ENCODE peak calls at places on chromosomes 13 and 19, in seven cellular contexts. T is heart right ventricle; D is activated CD8-positive, alpha-beta memory T cell treated with anti-CD3 and anti-CD28 coated beads for 24 hours; H is GM10248; L is ovary; G is stimulated activated CD4-positive, alpha-beta T cell treated with anti-CD3 and anti-CD28 coated beads, Interleukin-1b, Interleukin-23, amount 100 ng/mL, for 4 hours; A is NCI-H2107. E is an unnamed sample.

GRCh38 chr19:19061491-19061890 is 2.3 kb upstream of the SLC25A42 start:
- DNase-seq in D (no peak), T (peak), G (no peak), A (no peak), L (no peak), H (no peak), E (peak)

GRCh38 chr13:94419304-94419943 is 60.1 kb downstream of the DCT start:
- DNase-seq in L (no peak), A (no peak), D (no peak), T (no peak), H (no peak), G (no peak), E (no peak)

GRCh38 chr19:15109768-15110417 is 2.7 kb downstream of the SYDE1 start:
- DNase-seq in H (no peak), A (no peak), D (no peak), G (no peak), T (no peak), L (no peak), E (no peak)

GRCh38 chr13:56755181-56755580 is 385.5 kb upstream of the PRR20A start:
- DNase-seq in L (no peak), G (no peak), T (no peak), D (no peak), H (no peak), A (no peak), E (no peak)

GRCh38 chr13:98780451-98780850 is 28.0 kb upstream of the SLC15A1 start:
- DNase-seq in H (no peak), T (no peak), L (no peak), D (no peak), G (no peak), A (no peak), E (no peak)

GRCh38 chr13:49421391-49421790 is 22.5 kb downstream of the CAB39L start:
- DNase-seq in L (no peak), H (peak), A (no peak), G (no peak), T (no peak), D (no peak), E (no peak)

GRCh38 chr19:1411255-1412191 is 4.1 kb downstream of the DAZAP1 start:
- DNase-seq in A (no peak), D (no peak), G (no peak), L (no peak), H (no peak), T (peak), E (no peak)

GRCh38 chr19:6514926-6515325 is 12.8 kb upstream of the TUBB4A start:
- DNase-seq in H (no peak), G (no peak), T (no peak), A (no peak), L (no peak), D (no peak), E (no peak)

GRCh38 chr13:26685606-26686005 is 75.0 kb downstream of the GPR12 start:
- DNase-seq in H (no peak), G (no peak), D (no peak), T (no peak), A (no peak), L (no peak), E (no peak)

GRCh38 chr19:662207-662961 is 630 bp downstream of the RNF126 start:
- DNase-seq in L (no peak), A (no peak), H (peak), T (no peak), G (peak), D (peak), E (peak)

GRCh38 chr13:97810152-97810551 is 143.3 kb upstream of the IPO5 start:
- DNase-seq in H (no peak), L (no peak), G (no peak), D (no peak), T (no peak), A (no peak), E (no peak)

GRCh38 chr19:41019346-41019745 is 28.3 kb downstream of the CYP2B6 start:
- DNase-seq in L (no peak), T (no peak), H (no peak), D (peak), A (no peak), G (no peak), E (no peak)

GRCh38 chr19:1503089-1503924 is 9.5 kb downstream of the ADAMTSL5 start:
- DNase-seq in T (peak), G (peak), H (peak), A (no peak), L (peak), D (peak), E (peak)

GRCh38 chr13:25966086-25966485 is 85.7 kb downstream of the SHISA2 start:
- DNase-seq in D (no peak), H (no peak), G (no peak), L (no peak), A (no peak), T (no peak), E (no peak)

GRCh38 chr13:113597386-113598080 is 13.0 kb downstream of the TFDP1 start:
- DNase-seq in T (no peak), A (no peak), H (no peak), L (no peak), D (no peak), G (no peak), E (peak)

GRCh38 chr19:30449673-30450072 is 77.5 kb downstream of the ZNF536 start:
- DNase-seq in A (no peak), H (no peak), L (no peak), D (no peak), T (no peak), G (no peak), E (no peak)

GRCh38 chr13:44989941-44990340 is 603 bp downstream of the GPALPP1 start:
- DNase-seq in T (no peak), L (no peak), D (no peak), H (no peak), A (no peak), G (no peak), E (no peak)

GRCh38 chr19:53903055-53903680 is 5.9 kb upstream of the CACNG7 start:
- DNase-seq in D (no peak), G (no peak), A (no peak), L (no peak), H (no peak), T (no peak), E (no peak)

GRCh38 chr13:113209880-113210421 is 538 bp downstream of the CUL4A start:
- DNase-seq in A (peak), H (peak), T (peak), L (peak), G (peak), D (peak), E (peak)

GRCh38 chr19:44748426-44749254 is at the start of gene BCL3:
- DNase-seq in G (peak), T (peak), H (peak), L (peak), D (peak), A (no peak), E (peak)

GRCh38 chr13:22482496-22483000 is 698.2 kb upstream of the SGCG start:
- DNase-seq in H (no peak), G (no peak), T (no peak), A (no peak), D (no peak), L (no peak), E (no peak)

GRCh38 chr19:35879770-35880317 is 11.5 kb downstream of the APLP1 start:
- DNase-seq in A (no peak), D (peak), G (peak), H (peak), T (peak), L (peak), E (peak)